ENCODE peak calls at places on chromosomes 3 and 15, in seven cellular contexts. One of them, this sample, is unnamed.
A peak's percentile ranks its signal among the peaks of the same experiment; 100 is the strongest.

GRCh38 chr3:132145833-132146232 is 111.0 kb upstream of the CPNE4 start:
- DNase-seq in aorta: no peak
- DNase-seq in transverse colon: no peak
- DNase-seq in thoracic aorta: no peak
- DNase-seq in GM20000: no peak
- DNase-seq in A549: no peak
- DNase-seq in activated gamma-delta T cell treated with Interleukin-2 at 50 U/mL for 16 hours: no peak
- DNase-seq in this sample: no peak

GRCh38 chr3:156126467-156126866 is 6.1 kb downstream of the KCNAB1 start:
- DNase-seq in GM20000: no peak
- DNase-seq in transverse colon: no peak
- DNase-seq in aorta: no peak
- DNase-seq in activated gamma-delta T cell treated with Interleukin-2 at 50 U/mL for 16 hours: no peak
- DNase-seq in A549: no peak
- DNase-seq in thoracic aorta: no peak
- DNase-seq in this sample: no peak

GRCh38 chr3:134369231-134369741 is 5.0 kb downstream of the AMOTL2 start:
- DNase-seq in aorta: no peak
- DNase-seq in thoracic aorta: no peak
- DNase-seq in GM20000: no peak
- DNase-seq in activated gamma-delta T cell treated with Interleukin-2 at 50 U/mL for 16 hours: no peak
- DNase-seq in A549: no peak
- DNase-seq in transverse colon: no peak
- DNase-seq in this sample: no peak

GRCh38 chr15:28960979-28961378 is 75.2 kb downstream of the APBA2 start:
- DNase-seq in transverse colon: no peak
- DNase-seq in thoracic aorta: no peak
- DNase-seq in GM20000: no peak
- DNase-seq in activated gamma-delta T cell treated with Interleukin-2 at 50 U/mL for 16 hours: no peak
- DNase-seq in aorta: peak; percentile 17
- DNase-seq in A549: peak; percentile 48
- DNase-seq in this sample: no peak

GRCh38 chr3:191051037-191051436 is 148.0 kb upstream of the OSTN start:
- DNase-seq in aorta: no peak
- DNase-seq in A549: no peak
- DNase-seq in thoracic aorta: no peak
- DNase-seq in GM20000: peak; percentile 21
- DNase-seq in transverse colon: no peak
- DNase-seq in activated gamma-delta T cell treated with Interleukin-2 at 50 U/mL for 16 hours: no peak
- DNase-seq in this sample: peak; percentile 49

GRCh38 chr15:90165157-90165556 is 36.0 kb upstream of the SEMA4B start:
- DNase-seq in GM20000: no peak
- DNase-seq in A549: no peak
- DNase-seq in aorta: no peak
- DNase-seq in transverse colon: no peak
- DNase-seq in activated gamma-delta T cell treated with Interleukin-2 at 50 U/mL for 16 hours: no peak
- DNase-seq in thoracic aorta: no peak
- DNase-seq in this sample: no peak

GRCh38 chr3:120615863-120616599 is 19.9 kb downstream of the NDUFB4 start:
- DNase-seq in GM20000: no peak
- DNase-seq in transverse colon: peak; percentile 15
- DNase-seq in A549: no peak
- DNase-seq in activated gamma-delta T cell treated with Interleukin-2 at 50 U/mL for 16 hours: no peak
- DNase-seq in aorta: peak; percentile 71
- DNase-seq in thoracic aorta: no peak
- DNase-seq in this sample: peak; percentile 20

GRCh38 chr3:168870892-168871291 is 775.2 kb upstream of the GOLIM4 start:
- DNase-seq in A549: no peak
- DNase-seq in thoracic aorta: no peak
- DNase-seq in transverse colon: no peak
- DNase-seq in aorta: no peak
- DNase-seq in activated gamma-delta T cell treated with Interleukin-2 at 50 U/mL for 16 hours: no peak
- DNase-seq in GM20000: no peak
- DNase-seq in this sample: no peak

GRCh38 chr15:75153565-75154248 is 48.0 kb upstream of the C15orf39 start:
- DNase-seq in GM20000: no peak
- DNase-seq in activated gamma-delta T cell treated with Interleukin-2 at 50 U/mL for 16 hours: no peak
- DNase-seq in A549: no peak
- DNase-seq in transverse colon: no peak
- DNase-seq in aorta: no peak
- DNase-seq in thoracic aorta: no peak
- DNase-seq in this sample: no peak

GRCh38 chr3:116148881-116149530 is 296.3 kb downstream of the LSAMP start:
- DNase-seq in A549: no peak
- DNase-seq in aorta: no peak
- DNase-seq in transverse colon: no peak
- DNase-seq in activated gamma-delta T cell treated with Interleukin-2 at 50 U/mL for 16 hours: no peak
- DNase-seq in GM20000: no peak
- DNase-seq in thoracic aorta: no peak
- DNase-seq in this sample: peak; percentile 73

GRCh38 chr15:61275901-61276300 is 46.8 kb upstream of the RORA start:
- DNase-seq in GM20000: no peak
- DNase-seq in aorta: no peak
- DNase-seq in transverse colon: no peak
- DNase-seq in A549: no peak
- DNase-seq in thoracic aorta: no peak
- DNase-seq in activated gamma-delta T cell treated with Interleukin-2 at 50 U/mL for 16 hours: no peak
- DNase-seq in this sample: peak; percentile 69

GRCh38 chr15:58066042-58066867 is 744 bp upstream of the ALDH1A2 start:
- DNase-seq in transverse colon: peak; percentile 66
- DNase-seq in thoracic aorta: no peak
- DNase-seq in GM20000: peak; percentile 79
- DNase-seq in activated gamma-delta T cell treated with Interleukin-2 at 50 U/mL for 16 hours: peak; percentile 16
- DNase-seq in aorta: peak; percentile 75
- DNase-seq in A549: peak; percentile 69
- DNase-seq in this sample: no peak

GRCh38 chr3:194011807-194012206 is 124.1 kb upstream of the HES1 start:
- DNase-seq in A549: no peak
- DNase-seq in GM20000: no peak
- DNase-seq in aorta: no peak
- DNase-seq in transverse colon: no peak
- DNase-seq in thoracic aorta: no peak
- DNase-seq in activated gamma-delta T cell treated with Interleukin-2 at 50 U/mL for 16 hours: no peak
- DNase-seq in this sample: no peak

GRCh38 chr3:63279442-63279841 is 1.3 kb downstream of the SYNPR start:
- DNase-seq in transverse colon: no peak
- DNase-seq in aorta: no peak
- DNase-seq in GM20000: no peak
- DNase-seq in A549: no peak
- DNase-seq in activated gamma-delta T cell treated with Interleukin-2 at 50 U/mL for 16 hours: no peak
- DNase-seq in thoracic aorta: no peak
- DNase-seq in this sample: peak; percentile 87

GRCh38 chr3:18010001-18010400 is 267.6 kb upstream of the TBC1D5 start:
- DNase-seq in aorta: no peak
- DNase-seq in GM20000: no peak
- DNase-seq in transverse colon: no peak
- DNase-seq in A549: no peak
- DNase-seq in thoracic aorta: no peak
- DNase-seq in activated gamma-delta T cell treated with Interleukin-2 at 50 U/mL for 16 hours: no peak
- DNase-seq in this sample: no peak

GRCh38 chr3:32780735-32781210 is 37.0 kb upstream of the TRIM71 start:
- DNase-seq in A549: no peak
- DNase-seq in thoracic aorta: no peak
- DNase-seq in aorta: peak; percentile 53
- DNase-seq in GM20000: peak; percentile 51
- DNase-seq in activated gamma-delta T cell treated with Interleukin-2 at 50 U/mL for 16 hours: no peak
- DNase-seq in transverse colon: peak; percentile 41
- DNase-seq in this sample: peak; percentile 19

GRCh38 chr3:168914662-168915061 is 748.9 kb downstream of the MECOM start:
- DNase-seq in transverse colon: no peak
- DNase-seq in GM20000: no peak
- DNase-seq in A549: no peak
- DNase-seq in thoracic aorta: no peak
- DNase-seq in aorta: no peak
- DNase-seq in activated gamma-delta T cell treated with Interleukin-2 at 50 U/mL for 16 hours: no peak
- DNase-seq in this sample: no peak

GRCh38 chr3:161212892-161213291 is 8.2 kb upstream of the NMD3 start:
- DNase-seq in activated gamma-delta T cell treated with Interleukin-2 at 50 U/mL for 16 hours: no peak
- DNase-seq in A549: no peak
- DNase-seq in transverse colon: no peak
- DNase-seq in thoracic aorta: no peak
- DNase-seq in GM20000: no peak
- DNase-seq in aorta: no peak
- DNase-seq in this sample: no peak

GRCh38 chr3:191521055-191521454 is 60.1 kb downstream of the PYDC2 start:
- DNase-seq in GM20000: no peak
- DNase-seq in A549: no peak
- DNase-seq in transverse colon: no peak
- DNase-seq in thoracic aorta: no peak
- DNase-seq in activated gamma-delta T cell treated with Interleukin-2 at 50 U/mL for 16 hours: no peak
- DNase-seq in aorta: no peak
- DNase-seq in this sample: no peak

GRCh38 chr15:71549100-71549499 is 261.3 kb upstream of the NR2E3 start:
- DNase-seq in transverse colon: no peak
- DNase-seq in A549: no peak
- DNase-seq in thoracic aorta: no peak
- DNase-seq in aorta: no peak
- DNase-seq in GM20000: no peak
- DNase-seq in activated gamma-delta T cell treated with Interleukin-2 at 50 U/mL for 16 hours: no peak
- DNase-seq in this sample: no peak

GRCh38 chr3:197811343-197811742 is 20.3 kb downstream of the LRCH3 start:
- DNase-seq in GM20000: no peak
- DNase-seq in aorta: peak; percentile 62
- DNase-seq in activated gamma-delta T cell treated with Interleukin-2 at 50 U/mL for 16 hours: no peak
- DNase-seq in thoracic aorta: peak; percentile 44
- DNase-seq in A549: no peak
- DNase-seq in transverse colon: no peak
- DNase-seq in this sample: no peak

GRCh38 chr15:50247819-50248650 is 17.5 kb downstream of the HDC start:
- DNase-seq in transverse colon: peak; percentile 53
- DNase-seq in A549: no peak
- DNase-seq in GM20000: peak; percentile 71
- DNase-seq in thoracic aorta: no peak
- DNase-seq in aorta: peak; percentile 55
- DNase-seq in activated gamma-delta T cell treated with Interleukin-2 at 50 U/mL for 16 hours: no peak
- DNase-seq in this sample: no peak

GRCh38 chr15:46242935-46243334 is 608.1 kb downstream of the SQOR start:
- DNase-seq in A549: no peak
- DNase-seq in aorta: no peak
- DNase-seq in activated gamma-delta T cell treated with Interleukin-2 at 50 U/mL for 16 hours: no peak
- DNase-seq in transverse colon: no peak
- DNase-seq in thoracic aorta: no peak
- DNase-seq in GM20000: no peak
- DNase-seq in this sample: no peak

This sample was measured in G401.